ENCODE peak calls at places on chromosomes 1 and 21, in seven cellular contexts. M is HCT116, D is WERI-Rb-1, J is esophagus squamous epithelium, T is NB4, R is foreskin keratinocyte, S is nephron progenitor cell. P is an unnamed sample.

GRCh38 chr1:4681026-4681425 is 26.6 kb downstream of the AJAP1 start:
- DNase-seq in M (no peak), D (no peak), J (no peak), T (no peak), R (no peak), S (no peak), P (no peak)

GRCh38 chr1:57160594-57160993 is 194.8 kb upstream of the C8B start:
- DNase-seq in M (no peak), D (no peak), J (no peak), T (no peak), R (no peak), S (no peak), P (no peak)

GRCh38 chr1:221813887-221814286 is 72.0 kb upstream of the DUSP10 start:
- DNase-seq in M (no peak), D (no peak), J (no peak), T (no peak), R (no peak), S (no peak), P (no peak)

GRCh38 chr1:19625264-19625663 is 18.8 kb upstream of the NBL1 start:
- DNase-seq in M (no peak), D (no peak), J (no peak), T (no peak), R (no peak), S (no peak), P (no peak)

GRCh38 chr1:26913389-26913753 is 404 bp downstream of the NR0B2 start:
- DNase-seq in M (no peak), D (no peak), J (no peak), T (no peak), R (no peak), S (no peak), P (no peak)

GRCh38 chr1:174262747-174263241 is 103.5 kb downstream of the RABGAP1L start:
- DNase-seq in M (peak; percentile 15), D (no peak), J (no peak), T (peak; percentile 56), R (peak; percentile 37), S (no peak), P (no peak)

GRCh38 chr1:8422439-8423133 is 104.7 kb downstream of the SLC45A1 start:
- DNase-seq in M (no peak), D (peak; percentile 21), J (no peak), T (no peak), R (peak; percentile 32), S (peak; percentile 35), P (no peak)

GRCh38 chr1:1432951-1433803 is 2.3 kb upstream of the VWA1 start:
- DNase-seq in M (no peak), D (peak; percentile 82), J (no peak), T (no peak), R (no peak), S (peak; percentile 69), P (peak; percentile 74)

GRCh38 chr1:93845554-93846150 is 33.4 kb downstream of the DNTTIP2 start:
- DNase-seq in M (no peak), D (no peak), J (no peak), T (no peak), R (peak; percentile 91), S (peak; percentile 6), P (peak; percentile 40)

GRCh38 chr1:157925419-157926166 is 67.9 kb upstream of the KIRREL1 start:
- DNase-seq in M (no peak), D (no peak), J (no peak), T (no peak), R (no peak), S (no peak), P (no peak)

GRCh38 chr1:171122299-171122698 is 31.6 kb downstream of the FMO3 start:
- DNase-seq in M (no peak), D (no peak), J (no peak), T (no peak), R (no peak), S (no peak), P (no peak)

GRCh38 chr21:39263372-39263771 is 50.1 kb downstream of the BRWD1 start:
- DNase-seq in M (peak; percentile 13), D (no peak), J (no peak), T (peak; percentile 14), R (peak; percentile 11), S (no peak), P (no peak)

GRCh38 chr1:156796340-156797097 is 20.1 kb downstream of the SH2D2A start:
- DNase-seq in M (no peak), D (no peak), J (no peak), T (no peak), R (no peak), S (no peak), P (no peak)

GRCh38 chr1:2279210-2279639 is 51.1 kb downstream of the SKI start:
- DNase-seq in M (no peak), D (no peak), J (no peak), T (no peak), R (no peak), S (peak; percentile 80), P (peak; percentile 81)

GRCh38 chr1:242477944-242478343 is 46.6 kb downstream of the PLD5 start:
- DNase-seq in M (no peak), D (no peak), J (no peak), T (no peak), R (no peak), S (no peak), P (no peak)

GRCh38 chr1:32869844-32870614 is 683 bp downstream of the FNDC5 start:
- DNase-seq in M (no peak), D (peak; percentile 44), J (no peak), T (no peak), R (no peak), S (no peak), P (no peak)

GRCh38 chr1:170714163-170714562 is 50.2 kb downstream of the PRRX1 start:
- DNase-seq in M (no peak), D (no peak), J (no peak), T (peak; percentile 70), R (no peak), S (no peak), P (no peak)

GRCh38 chr1:66733348-66734017 is 18.8 kb upstream of the DYNLT5 start:
- DNase-seq in M (no peak), D (no peak), J (no peak), T (no peak), R (peak; percentile 82), S (no peak), P (no peak)

GRCh38 chr1:4506591-4506990 is 147.8 kb upstream of the AJAP1 start:
- DNase-seq in M (no peak), D (no peak), J (no peak), T (peak; percentile 5), R (no peak), S (no peak), P (no peak)

GRCh38 chr1:75265792-75266191 is 131.6 kb downstream of the LHX8 start:
- DNase-seq in M (peak; percentile 46), D (no peak), J (no peak), T (peak; percentile 36), R (peak; percentile 45), S (no peak), P (no peak)

GRCh38 chr1:56447732-56448276 is 131.6 kb downstream of the PLPP3 start:
- DNase-seq in M (no peak), D (no peak), J (no peak), T (no peak), R (no peak), S (no peak), P (no peak)

GRCh38 chr1:225962440-225962975 is 21.5 kb upstream of the LEFTY2 start:
- DNase-seq in M (no peak), D (peak; percentile 54), J (no peak), T (peak; percentile 57), R (no peak), S (peak; percentile 84), P (peak; percentile 64)

GRCh38 chr1:165531021-165531420 is 12.8 kb upstream of the LRRC52 start:
- DNase-seq in M (no peak), D (no peak), J (no peak), T (no peak), R (no peak), S (no peak), P (no peak)

GRCh38 chr1:175015243-175015642 is 8.0 kb downstream of the MRPS14 start:
- DNase-seq in M (no peak), D (no peak), J (no peak), T (no peak), R (no peak), S (no peak), P (no peak)

GRCh38 chr1:157310401-157310800 is 172.2 kb upstream of the ETV3 start:
- DNase-seq in M (no peak), D (no peak), J (no peak), T (no peak), R (no peak), S (peak; percentile 9), P (no peak)

GRCh38 chr1:36924282-36924791 is 110.0 kb downstream of the GRIK3 start:
- DNase-seq in M (no peak), D (peak; percentile 31), J (no peak), T (peak; percentile 68), R (peak; percentile 1), S (peak; percentile 98), P (peak; percentile 87)

GRCh38 chr21:39082656-39083376 is 100.4 kb downstream of the PSMG1 start:
- DNase-seq in M (peak; percentile 13), D (no peak), J (no peak), T (no peak), R (peak; percentile 59), S (no peak), P (no peak)

DNA sequence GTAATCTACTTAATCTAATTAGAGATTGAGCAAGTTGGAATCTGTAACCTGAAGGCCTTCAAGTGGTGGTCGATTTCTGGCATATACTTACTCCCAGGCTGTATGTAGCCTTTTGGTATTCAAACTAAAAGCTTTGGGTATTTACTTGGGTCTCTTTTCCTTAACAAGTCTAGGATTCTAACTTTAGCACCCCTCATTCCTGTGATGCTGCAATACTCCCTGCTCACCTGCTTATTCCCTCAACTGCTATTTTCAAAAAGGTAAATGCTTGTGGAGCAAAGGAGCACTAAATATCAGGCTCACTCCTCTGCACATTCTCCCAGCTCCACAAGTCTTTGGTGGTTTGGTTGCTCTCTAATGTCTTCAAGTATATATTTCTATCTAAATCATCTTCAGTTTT is 68.0 kb upstream of the CYYR1 start:
- DNase-seq in M (no peak), D (no peak), J (no peak), T (no peak), R (no peak), S (no peak), P (no peak)
- TF ChIP-seq CTCF in M (no peak), D (no peak), J (no peak), T (no peak), R (no peak), S (no peak), P (no peak)

GRCh38 chr1:51627672-51628071 is 10.8 kb downstream of the OSBPL9 start:
- DNase-seq in M (no peak), D (no peak), J (no peak), T (peak; percentile 61), R (no peak), S (no peak), P (no peak)
- TF ChIP-seq CTCF in M (peak; percentile 41), D (peak; percentile 37), J (peak; percentile 61), T (peak; percentile 41), R (peak; percentile 72), S (no peak), P (no peak)

GRCh38 chr1:173187838-173188237 is 19.3 kb downstream of the TNFSF4 start:
- DNase-seq in M (no peak), D (no peak), J (no peak), T (no peak), R (no peak), S (no peak), P (no peak)
- TF ChIP-seq CTCF in M (peak; percentile 11), D (peak; percentile 7), J (no peak), T (no peak), R (no peak), S (no peak), P (no peak)

DNA sequence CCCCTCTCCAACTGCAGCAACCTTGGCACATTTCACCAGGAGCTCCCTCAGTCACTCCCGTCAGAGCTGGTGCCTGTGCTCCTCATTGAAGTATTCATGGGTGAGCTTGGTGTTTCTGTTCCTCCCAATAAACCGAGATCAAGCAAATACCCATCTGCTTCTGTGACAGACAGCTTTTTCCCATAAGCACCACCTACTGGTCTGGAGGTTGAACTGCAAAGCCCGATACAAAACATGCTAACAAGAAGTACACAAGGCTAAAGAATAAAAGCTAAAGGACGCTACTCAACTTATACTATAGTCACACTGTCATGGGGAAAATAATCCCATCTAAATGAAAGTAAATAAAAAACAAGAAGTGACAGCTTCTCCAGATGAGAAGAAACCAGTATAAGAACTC is 111.9 kb upstream of the C21orf91 start:
- DNase-seq in M (peak; percentile 24), D (no peak), J (no peak), T (peak; percentile 17), R (no peak), S (no peak), P (no peak)
- TF ChIP-seq CTCF in M (peak; percentile 63), D (peak; percentile 41), J (peak; percentile 20), T (peak; percentile 56), R (peak; percentile 45), S (peak; percentile 16), P (peak; percentile 48)